ENCODE peak calls at places on chromosomes 4 and X, in six cellular contexts. J, Y, M, U, Z and R are unnamed samples.

GRCh38 chrX:47218920-47219815 is 687 bp downstream of the CDK16 start:
- DNase-seq in J (no peak), Y (no peak), M (peak; percentile 79), U (peak; percentile 9), Z (peak; percentile 38), R (no peak)

GRCh38 chrX:100090931-100091330 is 319.1 kb downstream of the PCDH19 start:
- DNase-seq in J (peak; percentile 4), Y (no peak), M (no peak), U (peak; percentile 22), Z (no peak), R (peak; percentile 79)

GRCh38 chr4:47251363-47252135 is 212.0 kb downstream of the COMMD8 start:
- DNase-seq in J (no peak), Y (no peak), M (no peak), U (no peak), Z (no peak), R (no peak)

GRCh38 chrX:2371026-2371778 is 129.6 kb downstream of the DHRSX start:
- DNase-seq in J (peak; percentile 28), Y (no peak), M (no peak), U (peak; percentile 58), Z (no peak), R (no peak)

GRCh38 chr4:153497091-153497531 is 31.0 kb downstream of the TMEM131L start:
- DNase-seq in J (no peak), Y (no peak), M (no peak), U (peak; percentile 37), Z (no peak), R (no peak)

GRCh38 chrX:104863466-104863865 is 297.5 kb downstream of the IL1RAPL2 start:
- DNase-seq in J (no peak), Y (no peak), M (no peak), U (no peak), Z (no peak), R (no peak)

GRCh38 chr4:3226467-3226866 is 22.5 kb upstream of the MSANTD1 start:
- DNase-seq in J (no peak), Y (no peak), M (peak; percentile 72), U (no peak), Z (no peak), R (no peak)

GRCh38 chr4:55725057-55725456 is 89.0 kb upstream of the NMU start:
- DNase-seq in J (no peak), Y (no peak), M (no peak), U (no peak), Z (no peak), R (no peak)

GRCh38 chrX:13253223-13253622 is 66.6 kb downstream of the ATXN3L start:
- DNase-seq in J (no peak), Y (no peak), M (no peak), U (no peak), Z (no peak), R (no peak)

GRCh38 chrX:68443155-68443868 is 10.0 kb upstream of the OPHN1 start:
- DNase-seq in J (no peak), Y (no peak), M (no peak), U (peak; percentile 18), Z (no peak), R (peak; percentile 67)

GRCh38 chrX:6917666-6918065 is 229.8 kb upstream of the STS start:
- DNase-seq in J (no peak), Y (no peak), M (no peak), U (no peak), Z (no peak), R (no peak)

GRCh38 chr4:78940752-78941151 is 1.5 kb upstream of the PAQR3 start:
- DNase-seq in J (no peak), Y (no peak), M (no peak), U (no peak), Z (no peak), R (no peak)

GRCh38 chr4:128862608-128863313 is 53.3 kb downstream of the JADE1 start:
- DNase-seq in J (no peak), Y (no peak), M (no peak), U (no peak), Z (no peak), R (no peak)

GRCh38 chrX:115449742-115450141 is 111.2 kb upstream of the PLS3 start:
- DNase-seq in J (peak; percentile 39), Y (no peak), M (no peak), U (peak; percentile 82), Z (no peak), R (peak; percentile 46)

GRCh38 chrX:18160369-18160768 is 60.3 kb downstream of the BEND2 start:
- DNase-seq in J (no peak), Y (no peak), M (no peak), U (no peak), Z (no peak), R (no peak)

GRCh38 chr4:79209822-79210635 is 115.8 kb downstream of the NAA11 start:
- DNase-seq in J (peak; percentile 34), Y (no peak), M (peak; percentile 30), U (peak; percentile 67), Z (no peak), R (no peak)

GRCh38 chrX:15216280-15216679 is 53.6 kb downstream of the ASB9 start:
- DNase-seq in J (no peak), Y (no peak), M (no peak), U (no peak), Z (no peak), R (no peak)

GRCh38 chrX:135463937-135464336 is 42.2 kb downstream of the SMIM10L2A start:
- DNase-seq in J (peak; percentile 12), Y (no peak), M (no peak), U (peak; percentile 34), Z (no peak), R (peak; percentile 15)

GRCh38 chr4:177499537-177499936 is 57.3 kb upstream of the AGA start:
- DNase-seq in J (no peak), Y (no peak), M (no peak), U (no peak), Z (no peak), R (no peak)

GRCh38 chr4:155666701-155667537 is at the start of gene GUCY1A1:
- DNase-seq in J (peak; percentile 26), Y (no peak), M (peak; percentile 87), U (peak; percentile 19), Z (peak; percentile 20), R (peak; percentile 1)

GRCh38 chr4:90950385-90950841 is 823.2 kb downstream of the CCSER1 start:
- DNase-seq in J (no peak), Y (no peak), M (no peak), U (peak; percentile 1), Z (no peak), R (no peak)

GRCh38 chr4:20483416-20483815 is 216.8 kb upstream of the PACRGL start:
- DNase-seq in J (no peak), Y (no peak), M (no peak), U (no peak), Z (no peak), R (no peak)

GRCh38 chr4:133151301-133151680 is 2.2 kb downstream of the PCDH10 start:
- DNase-seq in J (no peak), Y (no peak), M (no peak), U (peak; percentile 7), Z (no peak), R (no peak)

GRCh38 chr4:78645853-78646757 is 94.5 kb downstream of the ANXA3 start:
- DNase-seq in J (peak; percentile 95), Y (peak; percentile 58), M (no peak), U (peak; percentile 97), Z (no peak), R (peak; percentile 97)

GRCh38 chr4:56050584-56050983 is 101.8 kb downstream of the CEP135 start:
- DNase-seq in J (no peak), Y (no peak), M (no peak), U (no peak), Z (no peak), R (no peak)

DNA sequence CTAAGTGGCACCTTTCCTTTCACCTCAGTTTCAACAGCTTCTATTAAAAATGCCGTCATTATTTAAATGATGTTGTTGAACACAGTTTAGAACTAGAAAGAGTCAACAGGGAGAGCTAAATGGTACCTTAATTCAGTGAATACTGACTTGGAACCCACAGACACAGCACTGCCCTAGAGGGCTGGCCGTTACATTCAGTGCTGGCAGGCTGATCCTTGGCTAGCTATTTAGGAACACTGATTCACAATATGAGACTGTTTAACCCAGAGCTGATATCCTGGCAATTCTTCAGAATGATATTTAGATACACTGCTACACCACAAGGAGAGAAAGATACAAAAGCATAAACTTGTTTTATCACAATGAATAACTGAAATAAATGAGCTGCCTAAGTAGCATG is 12.7 kb upstream of the NAAA start:
- DNase-seq in J (no peak), Y (no peak), M (no peak), U (no peak), Z (no peak), R (no peak)
- TF ChIP-seq CTCF in J (no peak), Y (no peak), M (no peak), U (no peak), Z (no peak), R (no peak)

GRCh38 chrX:106791495-106791894 is 11.0 kb upstream of the TBC1D8B start:
- DNase-seq in J (peak; percentile 11), Y (no peak), M (no peak), U (peak; percentile 31), Z (no peak), R (peak; percentile 21)
- TF ChIP-seq CTCF in J (peak; percentile 19), Y (no peak), M (peak; percentile 36), U (peak; percentile 27), Z (peak; percentile 60), R (peak; percentile 45)

GRCh38 chr4:163558539-163559044 is 64.1 kb downstream of the TMA16 start:
- DNase-seq in J (peak; percentile 33), Y (no peak), M (peak; percentile 67), U (no peak), Z (no peak), R (no peak)

GRCh38 chr4:163556169-163556568 is 61.7 kb downstream of the TMA16 start:
- DNase-seq in J (no peak), Y (no peak), M (no peak), U (no peak), Z (no peak), R (no peak)

GRCh38 chr4:163556650-163557391 is 62.3 kb downstream of the TMA16 start:
- DNase-seq in J (no peak), Y (no peak), M (no peak), U (no peak), Z (no peak), R (no peak)

GRCh38 chr4:163553146-163553545 is 58.7 kb downstream of the TMA16 start:
- DNase-seq in J (no peak), Y (no peak), M (no peak), U (no peak), Z (no peak), R (no peak)

GRCh38 chr4:163554870-163555465 is 60.5 kb downstream of the TMA16 start:
- DNase-seq in J (peak; percentile 30), Y (no peak), M (no peak), U (peak; percentile 43), Z (no peak), R (peak; percentile 17)
- TF ChIP-seq CTCF in J (peak; percentile 62), Y (peak; percentile 38), M (peak; percentile 74), U (peak; percentile 76), Z (peak; percentile 88), R (peak; percentile 78)

GRCh38 chr4:69763233-69763632 is 2.8 kb upstream of the SULT1B1 start:
- DNase-seq in J (no peak), Y (no peak), M (no peak), U (no peak), Z (no peak), R (no peak)

GRCh38 chr4:69757464-69757863 is 3.0 kb downstream of the SULT1B1 start:
- DNase-seq in J (no peak), Y (no peak), M (no peak), U (no peak), Z (no peak), R (no peak)

GRCh38 chr4:69759189-69759604 is 1.2 kb downstream of the SULT1B1 start:
- DNase-seq in J (no peak), Y (no peak), M (no peak), U (no peak), Z (no peak), R (no peak)

GRCh38 chr4:69764311-69764710 is 3.9 kb upstream of the SULT1B1 start:
- DNase-seq in J (no peak), Y (no peak), M (no peak), U (peak; percentile 23), Z (no peak), R (no peak)

GRCh38 chr4:69760455-69760854 is at the start of gene SULT1B1:
- DNase-seq in J (peak; percentile 4), Y (no peak), M (no peak), U (peak; percentile 71), Z (no peak), R (peak; percentile 73)
- TF ChIP-seq CTCF in J (no peak), Y (no peak), M (no peak), U (no peak), Z (no peak), R (no peak)